ENCODE peak calls at places on chromosomes 11 and 22, in six cellular contexts. F is osteoblast; H is WTC11; L is CD4-positive, alpha-beta T cell; C is fibroblast of lung; Q is GM10248. Z is an unnamed sample.

GRCh38 chr11:119663279-119663678 is 65.7 kb downstream of the NECTIN1 start:
- DNase-seq in F (peak), H (no peak), L (no peak), C (no peak), Q (no peak), Z (no peak)

GRCh38 chr22:46728470-46728869 is 9.6 kb downstream of the CERK start:
- DNase-seq in F (peak), H (no peak), L (no peak), C (no peak), Q (no peak), Z (no peak)

GRCh38 chr11:3796346-3796745 is 1.0 kb downstream of the NUP98 start:
- DNase-seq in F (no peak), H (no peak), L (no peak), C (no peak), Q (no peak), Z (no peak)

GRCh38 chr11:105181521-105181920 is 42.0 kb upstream of the CARD18 start:
- DNase-seq in F (no peak), H (no peak), L (no peak), C (peak), Q (no peak), Z (no peak)

GRCh38 chr22:49663311-49663711 is 164.4 kb downstream of the BRD1 start:
- DNase-seq in F (peak), H (no peak), L (no peak), C (no peak), Q (no peak), Z (no peak)

GRCh38 chr11:93291146-93291545 is 39.4 kb upstream of the DEUP1 start:
- DNase-seq in F (no peak), H (no peak), L (no peak), C (no peak), Q (no peak), Z (no peak)

GRCh38 chr11:57339305-57339704 is 1.2 kb downstream of the P2RX3 start:
- DNase-seq in F (peak), H (no peak), L (no peak), C (no peak), Q (no peak), Z (no peak)

GRCh38 chr11:86983071-86983488 is 27.9 kb upstream of the FZD4 start:
- DNase-seq in F (peak), H (no peak), L (no peak), C (no peak), Q (no peak), Z (no peak)

GRCh38 chr11:6610591-6610990 is 1.4 kb downstream of the TAF10 start:
- DNase-seq in F (no peak), H (no peak), L (no peak), C (no peak), Q (no peak), Z (peak)

GRCh38 chr11:119121811-119122124 is 388 bp downstream of the HINFP start:
- DNase-seq in F (no peak), H (no peak), L (no peak), C (no peak), Q (no peak), Z (no peak)

GRCh38 chr11:132137981-132138313 is 767.5 kb downstream of the NTM start:
- DNase-seq in F (no peak), H (no peak), L (no peak), C (no peak), Q (no peak), Z (no peak)

GRCh38 chr11:201936-202335 is 5.3 kb downstream of the BET1L start:
- DNase-seq in F (no peak), H (peak), L (no peak), C (no peak), Q (no peak), Z (peak)

GRCh38 chr11:104164028-104164520 is at the start of gene PDGFD:
- DNase-seq in F (peak), H (peak), L (no peak), C (peak), Q (peak), Z (peak)

GRCh38 chr11:122649133-122649532 is 6.4 kb upstream of the UBASH3B start:
- DNase-seq in F (no peak), H (no peak), L (no peak), C (peak), Q (no peak), Z (no peak)

GRCh38 chr11:17036666-17037658 is 22.7 kb upstream of the PLEKHA7 start:
- DNase-seq in F (no peak), H (peak), L (no peak), C (no peak), Q (no peak), Z (no peak)
- TF ChIP-seq CTCF in F (no peak), H (peak), L (no peak), C (no peak), Q (peak), Z (no peak)

GRCh38 chr22:22030493-22031182 is 48.1 kb upstream of the TOP3B start:
- DNase-seq in F (no peak), H (peak), L (no peak), C (no peak), Q (peak), Z (no peak)
- TF ChIP-seq CTCF in F (peak), H (no peak), L (no peak), C (peak), Q (peak), Z (peak)

GRCh38 chr22:31944700-31945477 is 554 bp downstream of the YWHAH start:
- DNase-seq in F (peak), H (peak), L (peak), C (no peak), Q (no peak), Z (peak)
- TF ChIP-seq CTCF in F (no peak), H (no peak), L (no peak), C (no peak), Q (no peak), Z (peak)

GRCh38 chr11:63508009-63508408 is 2.1 kb downstream of the LGALS12 start:
- DNase-seq in F (no peak), H (peak), L (no peak), C (no peak), Q (peak), Z (no peak)
- TF ChIP-seq CTCF in F (peak), H (no peak), L (no peak), C (peak), Q (peak), Z (peak)

DNA sequence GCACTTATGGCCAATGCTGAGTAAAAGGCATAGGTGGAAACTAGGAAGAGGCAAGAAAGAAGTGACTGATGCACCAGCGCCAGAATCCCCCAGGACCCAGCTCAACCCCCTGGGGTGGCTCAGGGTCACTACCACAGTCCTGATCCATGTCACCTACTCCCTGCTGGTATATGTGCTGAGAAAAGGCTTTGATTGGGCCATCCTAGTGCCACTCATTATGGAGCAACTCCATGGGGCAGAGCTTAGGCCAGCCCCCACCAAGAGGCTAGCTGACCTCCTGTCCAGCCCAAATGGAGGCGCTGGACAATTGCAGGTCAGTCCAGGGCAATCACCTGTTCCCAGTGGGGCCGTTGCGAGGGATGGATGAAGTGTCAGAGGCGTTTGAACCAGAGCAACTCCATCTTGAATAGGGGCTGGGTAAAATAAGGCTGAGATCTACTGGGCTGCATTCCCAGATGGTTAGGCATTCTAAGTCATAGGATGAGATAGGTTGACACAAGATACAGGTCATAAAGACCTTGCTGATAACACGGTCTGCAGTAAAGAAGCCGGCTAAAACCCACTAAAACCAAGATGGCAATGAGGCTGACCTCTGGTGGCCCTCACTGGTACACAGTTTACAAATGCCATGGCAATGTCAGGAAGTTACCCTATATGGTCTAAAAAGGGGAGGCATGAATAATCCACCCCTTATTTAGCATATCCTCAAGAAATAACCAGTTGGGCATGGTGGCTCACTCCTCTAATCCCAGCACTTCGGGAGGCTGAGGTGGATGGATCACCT is 20.6 kb upstream of the DAGLA start:
- DNase-seq in F (no peak), H (no peak), L (no peak), C (no peak), Q (no peak), Z (no peak)
- TF ChIP-seq CTCF in F (no peak), H (no peak), L (no peak), C (no peak), Q (no peak), Z (no peak)

GRCh38 chr11:130390071-130390758 is 38.2 kb downstream of the ADAMTS8 start:
- DNase-seq in F (peak), H (no peak), L (no peak), C (peak), Q (no peak), Z (no peak)
- TF ChIP-seq CTCF in F (peak), H (no peak), L (no peak), C (peak), Q (no peak), Z (peak)